ENCODE peak calls at places on chromosome 4, in nine cellular contexts. I is BJ, V is kidney, P is fibroblast of lung, E is NCI-H524, U is left cardiac atrium, G is progenitor cell of endocrine pancreas, A is GM12865, F is H4. Y is an unnamed sample.

GRCh38 chr4:173246719-173247118 is 78.1 kb downstream of the GALNT7 start:
- DNase-seq in I (no peak), V (no peak), P (no peak), E (peak; percentile 86), U (no peak), G (no peak), A (peak; percentile 29), F (no peak), Y (no peak)

GRCh38 chr4:32172761-32173160 is 1452.6 kb downstream of the PCDH7 start:
- DNase-seq in I (no peak), V (no peak), P (peak; percentile 5), E (no peak), U (no peak), G (no peak), A (no peak), F (peak; percentile 17), Y (no peak)

GRCh38 chr4:3451956-3452355 is 10.2 kb downstream of the HGFAC start:
- DNase-seq in I (peak; percentile 26), V (no peak), P (peak; percentile 78), E (no peak), U (no peak), G (no peak), A (no peak), F (no peak), Y (no peak)

GRCh38 chr4:163701915-163702314 is 207.4 kb downstream of the TMA16 start:
- DNase-seq in I (no peak), V (no peak), P (peak; percentile 93), E (peak; percentile 30), U (no peak), G (no peak), A (peak; percentile 71), F (peak; percentile 56), Y (no peak)

GRCh38 chr4:25162566-25162965 is 2.3 kb upstream of the SEPSECS start:
- DNase-seq in I (no peak), V (no peak), P (no peak), E (no peak), U (no peak), G (no peak), A (no peak), F (no peak), Y (no peak)

GRCh38 chr4:169383724-169384123 is 113.0 kb upstream of the SH3RF1 start:
- DNase-seq in I (peak; percentile 87), V (no peak), P (peak; percentile 99), E (no peak), U (no peak), G (no peak), A (no peak), F (no peak), Y (no peak)

GRCh38 chr4:72325215-72325614 is 243.8 kb downstream of the ADAMTS3 start:
- DNase-seq in I (no peak), V (no peak), P (no peak), E (no peak), U (no peak), G (no peak), A (no peak), F (no peak), Y (no peak)

GRCh38 chr4:41428941-41429669 is 108.9 kb upstream of the LIMCH1 start:
- DNase-seq in I (no peak), V (no peak), P (no peak), E (peak; percentile 94), U (no peak), G (no peak), A (no peak), F (no peak), Y (no peak)

GRCh38 chr4:105909699-105910340 is 14.5 kb downstream of the NPNT start:
- DNase-seq in I (no peak), V (no peak), P (peak; percentile 34), E (no peak), U (no peak), G (no peak), A (no peak), F (no peak), Y (no peak)

GRCh38 chr4:16544251-16544721 is 318.0 kb upstream of the TAPT1 start:
- DNase-seq in I (no peak), V (peak; percentile 94), P (peak; percentile 91), E (no peak), U (peak; percentile 67), G (no peak), A (no peak), F (no peak), Y (no peak)

GRCh38 chr4:8220661-8221446 is 21.8 kb downstream of the SH3TC1 start:
- DNase-seq in I (no peak), V (peak; percentile 45), P (peak; percentile 14), E (no peak), U (no peak), G (no peak), A (no peak), F (no peak), Y (no peak)

GRCh38 chr4:174204194-174204831 is 79.2 kb downstream of the FBXO8 start:
- DNase-seq in I (no peak), V (no peak), P (no peak), E (no peak), U (no peak), G (no peak), A (no peak), F (no peak), Y (no peak)

GRCh38 chr4:103718993-103719319 is 829 bp downstream of the TACR3 start:
- DNase-seq in I (no peak), V (peak; percentile 29), P (no peak), E (peak; percentile 34), U (no peak), G (no peak), A (no peak), F (no peak), Y (no peak)

GRCh38 chr4:122854860-122855259 is 28.2 kb downstream of the FGF2 start:
- DNase-seq in I (no peak), V (no peak), P (no peak), E (no peak), U (peak; percentile 16), G (no peak), A (no peak), F (no peak), Y (no peak)

GRCh38 chr4:15673337-15673736 is 8.3 kb upstream of the FAM200B start:
- DNase-seq in I (no peak), V (no peak), P (no peak), E (no peak), U (no peak), G (no peak), A (no peak), F (no peak), Y (no peak)

GRCh38 chr4:38177792-38178665 is 217.8 kb downstream of the PTTG2 start:
- DNase-seq in I (no peak), V (peak; percentile 80), P (peak; percentile 71), E (peak; percentile 82), U (peak; percentile 87), G (no peak), A (peak; percentile 33), F (peak; percentile 66), Y (no peak)

GRCh38 chr4:41363384-41363981 is 106.8 kb downstream of the UCHL1 start:
- DNase-seq in I (peak; percentile 85), V (no peak), P (peak; percentile 65), E (peak; percentile 13), U (peak; percentile 60), G (no peak), A (no peak), F (peak; percentile 46), Y (no peak)

GRCh38 chr4:184747034-184747830 is 13.3 kb upstream of the CENPU start:
- DNase-seq in I (no peak), V (no peak), P (no peak), E (no peak), U (no peak), G (no peak), A (peak; percentile 20), F (no peak), Y (no peak)

GRCh38 chr4:89506866-89507494 is 199.4 kb upstream of the GPRIN3 start:
- DNase-seq in I (no peak), V (no peak), P (no peak), E (no peak), U (no peak), G (no peak), A (no peak), F (no peak), Y (no peak)

GRCh38 chr4:178142724-178143123 is 700.5 kb upstream of the AGA start:
- DNase-seq in I (no peak), V (no peak), P (no peak), E (no peak), U (no peak), G (no peak), A (no peak), F (no peak), Y (no peak)

GRCh38 chr4:67483868-67484602 is 61.3 kb downstream of the CENPC start:
- DNase-seq in I (no peak), V (no peak), P (peak; percentile 28), E (no peak), U (no peak), G (no peak), A (peak; percentile 9), F (no peak), Y (no peak)

GRCh38 chr4:64670647-64671046 is 261.4 kb upstream of the TECRL start:
- DNase-seq in I (no peak), V (peak; percentile 49), P (no peak), E (no peak), U (no peak), G (no peak), A (no peak), F (no peak), Y (no peak)

GRCh38 chr4:184345573-184345922 is 127.9 kb upstream of the ENPP6 start:
- DNase-seq in I (no peak), V (no peak), P (peak; percentile 8), E (no peak), U (peak; percentile 64), G (no peak), A (no peak), F (no peak), Y (no peak)

GRCh38 chr4:134906404-134907023 is 704.9 kb upstream of the PABPC4L start:
- DNase-seq in I (no peak), V (no peak), P (peak; percentile 3), E (peak; percentile 23), U (no peak), G (no peak), A (no peak), F (peak; percentile 27), Y (no peak)

GRCh38 chr4:100736651-100737450 is 219.0 kb upstream of the EMCN start:
- DNase-seq in I (peak; percentile 32), V (no peak), P (peak; percentile 40), E (no peak), U (no peak), G (no peak), A (peak; percentile 30), F (peak; percentile 69), Y (no peak)

GRCh38 chr4:38162240-38162784 is 202.1 kb downstream of the PTTG2 start:
- DNase-seq in I (no peak), V (peak; percentile 84), P (peak; percentile 85), E (no peak), U (no peak), G (no peak), A (no peak), F (peak; percentile 86), Y (peak; percentile 58)

GRCh38 chr4:7766086-7766485 is 173.6 kb downstream of the AFAP1 start:
- DNase-seq in I (no peak), V (no peak), P (no peak), E (no peak), U (peak; percentile 12), G (no peak), A (no peak), F (no peak), Y (no peak)

GRCh38 chr4:8912506-8912905 is 40.9 kb upstream of the HMX1 start:
- DNase-seq in I (no peak), V (no peak), P (no peak), E (no peak), U (no peak), G (peak; percentile 4), A (no peak), F (no peak), Y (no peak)

GRCh38 chr4:182699825-182700224 is 217.4 kb downstream of the DCTD start:
- DNase-seq in I (no peak), V (no peak), P (peak; percentile 74), E (peak; percentile 19), U (no peak), G (no peak), A (no peak), F (no peak), Y (no peak)

GRCh38 chr4:129453524-129453923 is 357.6 kb downstream of the C4orf33 start:
- DNase-seq in I (no peak), V (no peak), P (no peak), E (peak; percentile 62), U (no peak), G (no peak), A (no peak), F (no peak), Y (no peak)

GRCh38 chr4:188971125-188971524 is 831.9 kb downstream of the TRIML1 start:
- DNase-seq in I (no peak), V (no peak), P (peak; percentile 22), E (peak; percentile 61), U (no peak), G (no peak), A (no peak), F (peak; percentile 16), Y (no peak)

Y was measured in ecto neural progenitor cell.